ENCODE peak calls at places on chromosome X, in six cellular contexts. One of them, this sample, is unnamed.

GRCh38 chrX:53433651-53434639 is at the start of gene HSD17B10:
- DNase-seq in BJ: no peak
- DNase-seq in M059J: peak; percentile 89
- DNase-seq in T-helper 9 cell: peak; percentile 82
- DNase-seq in GM12891: peak; percentile 73
- DNase-seq in MCF 10A: peak; percentile 79
- DNase-seq in this sample: peak; percentile 80

GRCh38 chrX:150762258-150762867 is 69.2 kb downstream of the MTMR1 start:
- DNase-seq in GM12891: no peak
- DNase-seq in M059J: no peak
- DNase-seq in BJ: no peak
- DNase-seq in T-helper 9 cell: no peak
- DNase-seq in MCF 10A: no peak
- DNase-seq in this sample: no peak

GRCh38 chrX:29661290-29661689 is 554.1 kb upstream of the MAGEB2 start:
- DNase-seq in GM12891: no peak
- DNase-seq in T-helper 9 cell: no peak
- DNase-seq in BJ: no peak
- DNase-seq in MCF 10A: no peak
- DNase-seq in M059J: peak; percentile 62
- DNase-seq in this sample: no peak

GRCh38 chrX:128425546-128425945 is 373.3 kb upstream of the ACTRT1 start:
- DNase-seq in T-helper 9 cell: no peak
- DNase-seq in M059J: no peak
- DNase-seq in GM12891: no peak
- DNase-seq in BJ: no peak
- DNase-seq in MCF 10A: no peak
- DNase-seq in this sample: no peak

GRCh38 chrX:1262369-1262768 is 6.2 kb upstream of the CSF2RA start:
- DNase-seq in T-helper 9 cell: no peak
- DNase-seq in GM12891: no peak
- DNase-seq in BJ: no peak
- DNase-seq in M059J: no peak
- DNase-seq in MCF 10A: no peak
- DNase-seq in this sample: no peak

GRCh38 chrX:68699960-68700746 is 52.7 kb downstream of the STARD8 start:
- DNase-seq in MCF 10A: peak; percentile 30
- DNase-seq in M059J: peak; percentile 93
- DNase-seq in T-helper 9 cell: no peak
- DNase-seq in GM12891: no peak
- DNase-seq in BJ: no peak
- DNase-seq in this sample: no peak

GRCh38 chrX:52574416-52575275 is 57.8 kb upstream of the XAGE1B start:
- DNase-seq in GM12891: peak; percentile 8
- DNase-seq in MCF 10A: peak; percentile 72
- DNase-seq in M059J: peak; percentile 55
- DNase-seq in T-helper 9 cell: peak; percentile 4
- DNase-seq in BJ: no peak
- DNase-seq in this sample: peak; percentile 5

GRCh38 chrX:44908198-44908597 is 35.2 kb downstream of the KDM6A start:
- DNase-seq in BJ: no peak
- DNase-seq in MCF 10A: peak; percentile 34
- DNase-seq in M059J: peak; percentile 69
- DNase-seq in GM12891: no peak
- DNase-seq in T-helper 9 cell: no peak
- DNase-seq in this sample: no peak

GRCh38 chrX:150573702-150574101 is 5.3 kb downstream of the MTM1 start:
- DNase-seq in GM12891: no peak
- DNase-seq in T-helper 9 cell: no peak
- DNase-seq in MCF 10A: no peak
- DNase-seq in M059J: no peak
- DNase-seq in BJ: no peak
- DNase-seq in this sample: no peak

GRCh38 chrX:117701050-117701449 is 415.6 kb downstream of the KLHL13 start:
- DNase-seq in M059J: no peak
- DNase-seq in BJ: no peak
- DNase-seq in T-helper 9 cell: no peak
- DNase-seq in GM12891: no peak
- DNase-seq in MCF 10A: no peak
- DNase-seq in this sample: no peak

GRCh38 chrX:86047174-86047991 is at the start of gene CHM:
- DNase-seq in BJ: peak; percentile 61
- DNase-seq in M059J: peak; percentile 86
- DNase-seq in GM12891: peak; percentile 36
- DNase-seq in T-helper 9 cell: peak; percentile 29
- DNase-seq in MCF 10A: peak; percentile 91
- DNase-seq in this sample: no peak

GRCh38 chrX:151902813-151903591 is 9.7 kb upstream of the MAGEA4 start:
- DNase-seq in MCF 10A: peak; percentile 88
- DNase-seq in BJ: peak; percentile 74
- DNase-seq in M059J: peak; percentile 95
- DNase-seq in T-helper 9 cell: no peak
- DNase-seq in GM12891: no peak
- DNase-seq in this sample: no peak

GRCh38 chrX:39877919-39878318 is 219.8 kb downstream of the BCOR start:
- DNase-seq in M059J: no peak
- DNase-seq in T-helper 9 cell: no peak
- DNase-seq in GM12891: no peak
- DNase-seq in MCF 10A: no peak
- DNase-seq in BJ: no peak
- DNase-seq in this sample: no peak

GRCh38 chrX:64204701-64205440 is 637 bp downstream of the AMER1 start:
- DNase-seq in MCF 10A: peak; percentile 34
- DNase-seq in BJ: no peak
- DNase-seq in T-helper 9 cell: peak; percentile 3
- DNase-seq in M059J: peak; percentile 52
- DNase-seq in GM12891: peak; percentile 35
- DNase-seq in this sample: no peak

GRCh38 chrX:132955710-132956109 is 2.7 kb downstream of the HS6ST2 start:
- DNase-seq in M059J: no peak
- DNase-seq in MCF 10A: no peak
- DNase-seq in T-helper 9 cell: no peak
- DNase-seq in BJ: no peak
- DNase-seq in GM12891: no peak
- DNase-seq in this sample: no peak

GRCh38 chrX:137031517-137032377 is 2.0 kb downstream of the GPR101 start:
- DNase-seq in BJ: no peak
- DNase-seq in M059J: peak; percentile 52
- DNase-seq in MCF 10A: peak; percentile 21
- DNase-seq in T-helper 9 cell: peak; percentile 6
- DNase-seq in GM12891: no peak
- DNase-seq in this sample: no peak

GRCh38 chrX:34884693-34885277 is 57.8 kb upstream of the FAM47B start:
- DNase-seq in MCF 10A: peak; percentile 80
- DNase-seq in GM12891: no peak
- DNase-seq in T-helper 9 cell: no peak
- DNase-seq in BJ: no peak
- DNase-seq in M059J: peak; percentile 81
- DNase-seq in this sample: no peak

GRCh38 chrX:13009256-13009655 is 34.3 kb downstream of the TMSB4X start:
- DNase-seq in GM12891: no peak
- DNase-seq in BJ: no peak
- DNase-seq in MCF 10A: peak; percentile 68
- DNase-seq in M059J: peak; percentile 79
- DNase-seq in T-helper 9 cell: no peak
- DNase-seq in this sample: no peak

GRCh38 chrX:153441981-153442380 is 3.9 kb downstream of the TREX2 start:
- DNase-seq in MCF 10A: peak; percentile 55
- DNase-seq in BJ: no peak
- DNase-seq in T-helper 9 cell: no peak
- DNase-seq in GM12891: no peak
- DNase-seq in M059J: no peak
- DNase-seq in this sample: no peak

GRCh38 chrX:15947648-15948317 is 93.2 kb upstream of the AP1S2 start:
- DNase-seq in MCF 10A: peak; percentile 76
- DNase-seq in T-helper 9 cell: no peak
- DNase-seq in GM12891: no peak
- DNase-seq in M059J: peak; percentile 80
- DNase-seq in BJ: peak; percentile 27
- DNase-seq in this sample: no peak

GRCh38 chrX:45070116-45071007 is 130.3 kb downstream of the DIPK2B start:
- DNase-seq in T-helper 9 cell: no peak
- DNase-seq in BJ: peak; percentile 4
- DNase-seq in MCF 10A: peak; percentile 68
- DNase-seq in M059J: peak; percentile 52
- DNase-seq in GM12891: no peak
- DNase-seq in this sample: no peak

GRCh38 chrX:151175283-151176062 is 911 bp upstream of the GPR50 start:
- DNase-seq in M059J: no peak
- DNase-seq in BJ: no peak
- DNase-seq in GM12891: no peak
- DNase-seq in MCF 10A: no peak
- DNase-seq in T-helper 9 cell: no peak
- DNase-seq in this sample: no peak